ENCODE peak calls at places on chromosomes 7 and 10, in seven cellular contexts. A is activated CD4-positive, alpha-beta T cell treated with anti-CD3 and anti-CD28 coated beads, Interleukin-2, amount 50 U/mL, for 48 hours; P is ELF-1; K is natural killer cell; T is activated B cell treated with CpG ODN at 0.5 μM for 24 hours; S is stimulated activated CD8-positive, alpha-beta memory T cell treated with anti-CD3 and anti-CD28 coated beads, Interleukin-4, amount 100 ng/mL, for 1 hour; D is central memory CD4-positive, alpha-beta T cell. L is an unnamed sample.

GRCh38 chr10:116211682-116212081 is 61.3 kb downstream of the GFRA1 start:
- DNase-seq in A (no peak), P (no peak), K (no peak), T (no peak), S (no peak), D (no peak), L (peak)

GRCh38 chr10:125012851-125013528 is 71.1 kb downstream of the ZRANB1 start:
- DNase-seq in A (no peak), P (no peak), K (no peak), T (no peak), S (no peak), D (no peak), L (no peak)

GRCh38 chr7:24283900-24284698 is at the start of gene NPY:
- DNase-seq in A (peak), P (peak), K (no peak), T (no peak), S (no peak), D (no peak), L (no peak)

GRCh38 chr7:105885386-105886111 is 9.2 kb upstream of the ATXN7L1 start:
- DNase-seq in A (no peak), P (no peak), K (no peak), T (no peak), S (no peak), D (no peak), L (no peak)

GRCh38 chr7:140983802-140984201 is 30.9 kb downstream of the MRPS33 start:
- DNase-seq in A (no peak), P (no peak), K (no peak), T (no peak), S (no peak), D (no peak), L (no peak)

GRCh38 chr7:32937344-32938174 is 19.7 kb upstream of the FKBP9 start:
- DNase-seq in A (no peak), P (no peak), K (no peak), T (no peak), S (no peak), D (no peak), L (no peak)

GRCh38 chr7:46485481-46486065 is 564.5 kb upstream of the IGFBP3 start:
- DNase-seq in A (no peak), P (no peak), K (no peak), T (no peak), S (no peak), D (no peak), L (no peak)

GRCh38 chr7:30201161-30201666 is 66.4 kb downstream of the MTURN start:
- DNase-seq in A (no peak), P (no peak), K (no peak), T (no peak), S (no peak), D (no peak), L (no peak)

GRCh38 chr7:102275123-102275703 is 11.5 kb upstream of the SH2B2 start:
- DNase-seq in A (no peak), P (no peak), K (no peak), T (no peak), S (no peak), D (no peak), L (no peak)

GRCh38 chr10:103564116-103564501 is 70.6 kb downstream of the NEURL1 start:
- DNase-seq in A (no peak), P (no peak), K (no peak), T (no peak), S (no peak), D (no peak), L (no peak)

GRCh38 chr7:2794836-2795636 is 49.1 kb downstream of the GNA12 start:
- DNase-seq in A (no peak), P (no peak), K (no peak), T (no peak), S (no peak), D (no peak), L (no peak)

GRCh38 chr7:107089627-107090026 is 45.1 kb downstream of the PRKAR2B start:
- DNase-seq in A (no peak), P (no peak), K (no peak), T (no peak), S (no peak), D (no peak), L (no peak)

GRCh38 chr10:44651395-44651661 is 259.8 kb upstream of the TMEM72 start:
- DNase-seq in A (no peak), P (no peak), K (no peak), T (no peak), S (no peak), D (no peak), L (no peak)

L was measured in AG09319.